ENCODE peak calls at places on chromosome 1, in five cellular contexts. T is body of pancreas, O is transverse colon, R is cardiac fibroblast, V is Peyer's patch. W is an unnamed sample.

GRCh38 chr1:84402060-84402459 is 3.8 kb downstream of the DNASE2B start:
- DNase-seq in T (no peak), O (no peak), R (peak), V (no peak), W (no peak)

GRCh38 chr1:9827558-9828185 is 3.9 kb upstream of the CLSTN1 start:
- DNase-seq in T (no peak), O (no peak), R (peak), V (no peak), W (no peak)

GRCh38 chr1:114310771-114311251 is 157.1 kb upstream of the SYT6 start:
- DNase-seq in T (no peak), O (no peak), R (peak), V (no peak), W (no peak)

GRCh38 chr1:101905298-101905794 is 91.4 kb downstream of the OLFM3 start:
- DNase-seq in T (no peak), O (no peak), R (no peak), V (no peak), W (no peak)

GRCh38 chr1:164560076-164560475 is 1.1 kb downstream of the PBX1 start:
- DNase-seq in T (no peak), O (no peak), R (peak), V (no peak), W (no peak)

GRCh38 chr1:110495926-110496600 is 22.9 kb downstream of the KCNA10 start:
- DNase-seq in T (peak), O (peak), R (peak), V (peak), W (peak)

GRCh38 chr1:72129869-72130268 is 152.5 kb downstream of the NEGR1 start:
- DNase-seq in T (no peak), O (no peak), R (no peak), V (no peak), W (no peak)

GRCh38 chr1:70714149-70714548 is 303.1 kb downstream of the CTH start:
- DNase-seq in T (no peak), O (no peak), R (no peak), V (no peak), W (no peak)

GRCh38 chr1:81670286-81670685 is 130.4 kb upstream of the ADGRL2 start:
- DNase-seq in T (peak), O (peak), R (peak), V (peak), W (peak)

GRCh38 chr1:66693856-66694255 is 58.4 kb upstream of the DYNLT5 start:
- DNase-seq in T (no peak), O (no peak), R (no peak), V (no peak), W (no peak)

GRCh38 chr1:17251699-17252376 is 2.9 kb downstream of the PADI3 start:
- DNase-seq in T (no peak), O (no peak), R (peak), V (no peak), W (no peak)

GRCh38 chr1:167263784-167264464 is 43.2 kb downstream of the POU2F1 start:
- DNase-seq in T (no peak), O (no peak), R (no peak), V (no peak), W (no peak)

GRCh38 chr1:111475706-111476105 is 1.9 kb downstream of the C1orf162 start:
- DNase-seq in T (no peak), O (no peak), R (no peak), V (no peak), W (no peak)

GRCh38 chr1:228084325-228084724 is 1.8 kb downstream of the ARF1 start:
- DNase-seq in T (no peak), O (no peak), R (peak), V (no peak), W (no peak)

GRCh38 chr1:96096138-96097011 is 625.2 kb upstream of the PTBP2 start:
- DNase-seq in T (no peak), O (no peak), R (no peak), V (no peak), W (no peak)
- TF ChIP-seq CTCF in T (no peak), O (no peak), R (no peak), V (no peak), W (no peak)

GRCh38 chr1:204348197-204348596 is 11.5 kb downstream of the PLEKHA6 start:
- DNase-seq in T (no peak), O (peak), R (no peak), V (peak), W (no peak)

GRCh38 chr1:204349602-204350001 is 10.1 kb downstream of the PLEKHA6 start:
- DNase-seq in T (no peak), O (no peak), R (no peak), V (no peak), W (no peak)

GRCh38 chr1:204350857-204351573 is 8.7 kb downstream of the PLEKHA6 start:
- DNase-seq in T (peak), O (peak), R (peak), V (peak), W (peak)

GRCh38 chr1:204348722-204349121 is 11.0 kb downstream of the PLEKHA6 start:
- DNase-seq in T (peak), O (peak), R (peak), V (peak), W (no peak)

GRCh38 chr1:204350265-204350664 is 9.5 kb downstream of the PLEKHA6 start:
- DNase-seq in T (no peak), O (no peak), R (no peak), V (no peak), W (no peak)
- TF ChIP-seq CTCF in T (no peak), O (no peak), R (no peak), V (no peak), W (no peak)

GRCh38 chr1:97138515-97139032 is 417.0 kb downstream of the PTBP2 start:
- DNase-seq in T (peak), O (no peak), R (no peak), V (no peak), W (no peak)
- TF ChIP-seq CTCF in T (no peak), O (no peak), R (no peak), V (no peak), W (peak)

GRCh38 chr1:205670611-205671430 is 9.5 kb downstream of the SLC45A3 start:
- DNase-seq in T (no peak), O (no peak), R (no peak), V (no peak), W (no peak)

GRCh38 chr1:205672929-205673328 is 7.4 kb downstream of the SLC45A3 start:
- DNase-seq in T (no peak), O (no peak), R (no peak), V (no peak), W (no peak)

GRCh38 chr1:205675247-205675646 is 5.1 kb downstream of the SLC45A3 start:
- DNase-seq in T (no peak), O (no peak), R (no peak), V (no peak), W (no peak)

GRCh38 chr1:205670143-205670431 is 10.2 kb downstream of the SLC45A3 start:
- DNase-seq in T (no peak), O (no peak), R (no peak), V (no peak), W (no peak)

DNA sequence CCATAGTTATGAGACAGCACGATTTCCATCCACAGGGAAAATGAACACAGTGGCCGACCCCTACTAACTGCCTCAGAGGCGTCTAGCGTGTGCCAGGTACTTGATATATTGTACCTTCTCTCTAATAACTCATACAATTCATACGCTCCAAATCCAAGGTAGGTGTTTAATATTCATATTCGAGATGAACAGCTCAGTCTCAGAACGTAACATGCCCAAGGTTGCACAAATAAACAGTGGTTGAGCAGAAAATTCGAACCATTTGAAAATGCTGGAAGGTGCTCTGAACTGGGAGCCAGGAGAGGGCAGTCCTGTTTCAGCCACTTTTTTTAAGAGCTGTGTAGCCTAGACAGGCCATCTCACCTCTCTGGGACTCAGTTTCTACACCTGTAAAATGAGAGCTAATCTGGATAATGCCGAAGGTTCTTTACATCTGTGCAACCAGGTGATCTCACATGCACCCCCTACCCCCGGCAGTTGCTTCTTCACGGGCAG is 7.9 kb downstream of the SLC45A3 start:
- DNase-seq in T (no peak), O (no peak), R (no peak), V (no peak), W (no peak)
- TF ChIP-seq CTCF in T (no peak), O (no peak), R (no peak), V (no peak), W (no peak)

GRCh38 chr1:162627662-162628296 is 4.5 kb upstream of the DDR2 start:
- DNase-seq in T (no peak), O (no peak), R (peak), V (no peak), W (no peak)
- TF ChIP-seq CTCF in T (no peak), O (peak), R (peak), V (peak), W (peak)

GRCh38 chr1:94903318-94904009 is 23.4 kb downstream of the CNN3 start:
- DNase-seq in T (no peak), O (no peak), R (peak), V (no peak), W (no peak)
- TF ChIP-seq CTCF in T (no peak), O (no peak), R (no peak), V (no peak), W (no peak)

GRCh38 chr1:1618396-1619068 is 3.2 kb downstream of the MIB2 start:
- DNase-seq in T (no peak), O (no peak), R (no peak), V (no peak), W (no peak)

GRCh38 chr1:1621173-1621661 is 5.9 kb downstream of the MIB2 start:
- DNase-seq in T (no peak), O (no peak), R (no peak), V (no peak), W (no peak)

GRCh38 chr1:1620433-1621139 is 5.3 kb downstream of the MIB2 start:
- DNase-seq in T (no peak), O (no peak), R (no peak), V (no peak), W (no peak)

GRCh38 chr1:1621682-1622577 is 6.6 kb downstream of the MIB2 start:
- DNase-seq in T (no peak), O (no peak), R (no peak), V (no peak), W (no peak)

DNA sequence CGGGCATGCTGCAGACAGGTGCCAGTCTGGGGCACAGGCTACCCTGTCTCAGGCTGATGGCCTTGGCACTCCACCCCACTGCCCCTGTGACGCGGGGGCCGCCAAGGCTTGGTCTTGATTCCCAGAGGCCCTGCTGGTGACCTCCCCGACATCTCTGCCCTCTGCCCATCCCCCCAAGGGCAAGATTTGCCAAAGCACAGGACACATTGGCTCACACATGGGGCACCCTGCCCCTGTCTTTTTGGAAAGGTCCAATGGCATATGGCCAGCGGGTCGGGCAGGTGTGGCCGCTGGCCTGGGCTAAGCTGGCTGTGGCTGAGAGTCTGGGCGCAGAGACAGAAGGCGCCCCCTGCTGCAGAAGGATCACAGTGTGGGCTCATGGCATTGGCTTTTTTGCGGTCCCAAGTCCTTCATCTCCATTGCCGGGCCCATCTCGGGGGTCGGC is 4.6 kb downstream of the MIB2 start:
- DNase-seq in T (no peak), O (no peak), R (peak), V (no peak), W (no peak)
- TF ChIP-seq CTCF in T (no peak), O (no peak), R (peak), V (peak), W (no peak)